ENCODE peak calls at places on chromosomes 1 and 21, in six cellular contexts. T, A, Z, F, G and M are unnamed samples.

GRCh38 chr1:154404984-154405761 is at the start of gene IL6R:
- DNase-seq in T (peak), A (peak), F (peak), G (peak), Z (peak), M (peak)

GRCh38 chr1:86811128-86811527 is 102.8 kb downstream of the SELENOF start:
- DNase-seq in T (no peak), Z (no peak), G (no peak), F (no peak), A (no peak), M (no peak)

GRCh38 chr1:213519098-213519497 is 468.1 kb downstream of the RPS6KC1 start:
- DNase-seq in G (no peak), Z (no peak), F (no peak), A (no peak), T (no peak), M (no peak)

GRCh38 chr1:204162498-204163074 is 3.6 kb downstream of the REN start:
- DNase-seq in A (peak), F (peak), T (peak), G (peak), Z (peak), M (peak)

GRCh38 chr1:173856014-173856413 is 11.8 kb downstream of the GAS5 start:
- DNase-seq in A (no peak), F (no peak), T (no peak), Z (no peak), G (no peak), M (no peak)

GRCh38 chr1:155226910-155227260 is 18.4 kb downstream of the MTX1 start:
- DNase-seq in G (peak), A (no peak), T (peak), F (peak), Z (peak), M (peak)

GRCh38 chr1:45863117-45863670 is 59.8 kb downstream of the MAST2 start:
- DNase-seq in A (no peak), F (no peak), G (no peak), Z (no peak), T (no peak), M (no peak)

GRCh38 chr1:78143152-78143551 is 97.4 kb downstream of the GIPC2 start:
- DNase-seq in F (no peak), Z (no peak), G (no peak), T (no peak), A (no peak), M (no peak)

GRCh38 chr1:3907031-3907534 is 7.0 kb upstream of the C1orf174 start:
- DNase-seq in Z (peak), G (peak), T (no peak), F (no peak), A (peak), M (peak)

GRCh38 chr21:38945536-38946245 is 140.0 kb downstream of the ETS2 start:
- DNase-seq in A (peak), T (no peak), G (no peak), Z (no peak), F (no peak), M (no peak)

GRCh38 chr1:39735731-39736130 is 3.0 kb upstream of the PPIE start:
- DNase-seq in F (no peak), G (no peak), A (no peak), T (no peak), Z (no peak), M (no peak)

GRCh38 chr1:201013991-201014815 is 9.3 kb downstream of the KIF21B start:
- DNase-seq in A (peak), Z (no peak), F (no peak), T (no peak), G (no peak), M (no peak)

GRCh38 chr21:29888437-29888836 is 51.4 kb downstream of the GRIK1 start:
- DNase-seq in G (no peak), Z (no peak), F (no peak), A (no peak), T (no peak), M (peak)

GRCh38 chr1:173342766-173343165 is 134.4 kb upstream of the PRDX6 start:
- DNase-seq in T (no peak), Z (no peak), A (no peak), F (no peak), G (no peak), M (no peak)

GRCh38 chr1:90919900-90920299 is 101.9 kb downstream of the ZNF644 start:
- DNase-seq in T (no peak), Z (no peak), F (no peak), G (no peak), A (no peak), M (no peak)

GRCh38 chr1:241336335-241336734 is 20.7 kb downstream of the RGS7 start:
- DNase-seq in F (no peak), T (no peak), A (no peak), Z (no peak), G (no peak), M (peak)

GRCh38 chr1:1429671-1430073 is 5.8 kb upstream of the VWA1 start:
- DNase-seq in A (no peak), T (no peak), Z (no peak), F (no peak), G (no peak), M (no peak)
- TF ChIP-seq CTCF in A (no peak), T (no peak), Z (no peak), F (no peak), G (no peak), M (no peak)

GRCh38 chr1:7333576-7333975 is 437.5 kb upstream of the VAMP3 start:
- DNase-seq in F (no peak), T (no peak), A (peak), Z (no peak), G (no peak), M (no peak)
- TF ChIP-seq CTCF in F (no peak), T (no peak), A (no peak), Z (no peak), G (no peak), M (no peak)

GRCh38 chr1:59666106-59666505 is 148.6 kb upstream of the HOOK1 start:
- DNase-seq in Z (no peak), G (no peak), A (no peak), F (no peak), T (no peak), M (no peak)
- TF ChIP-seq CTCF in Z (no peak), G (no peak), A (peak), F (no peak), T (no peak), M (no peak)

DNA sequence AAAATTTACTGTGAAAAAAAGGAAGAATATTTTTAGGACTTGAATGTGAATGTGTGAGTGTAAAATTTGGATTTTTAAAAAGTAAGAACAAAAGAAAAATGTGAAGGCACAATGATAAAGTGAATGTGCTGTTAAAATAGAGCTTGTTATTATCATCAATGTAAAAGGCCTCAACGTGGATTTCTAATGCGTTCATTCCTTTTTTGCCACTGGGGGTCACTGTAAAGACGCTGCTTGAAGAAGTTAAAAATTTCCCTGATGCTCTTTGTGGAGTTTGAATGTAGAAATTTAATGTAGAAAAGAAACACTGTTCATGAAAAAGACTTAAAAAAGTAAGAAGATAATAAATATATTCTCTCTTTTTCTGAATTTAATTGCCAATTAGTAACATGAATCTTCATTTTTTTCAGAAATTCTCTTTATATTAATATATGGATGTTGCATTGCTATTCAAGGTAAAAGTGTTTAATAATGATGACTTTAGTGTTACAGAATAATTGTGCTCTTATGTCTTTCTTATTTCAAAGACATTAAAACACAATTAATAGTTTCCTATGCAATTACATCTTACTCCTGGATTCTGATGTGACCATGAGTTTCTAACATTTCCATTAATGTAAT is 161.5 kb downstream of the DNM3 start:
- DNase-seq in G (peak), T (peak), F (peak), Z (no peak), A (peak), M (peak)
- TF ChIP-seq CTCF in G (peak), T (peak), F (peak), Z (peak), A (peak), M (peak)

GRCh38 chr1:47993356-47993755 is 3.8 kb downstream of the TRABD2B start:
- DNase-seq in G (no peak), T (no peak), Z (no peak), A (peak), F (no peak), M (no peak)

GRCh38 chr1:47996060-47996405 is 1.2 kb downstream of the TRABD2B start:
- DNase-seq in Z (no peak), T (no peak), G (no peak), A (no peak), F (no peak), M (no peak)

GRCh38 chr1:47992720-47993119 is 4.5 kb downstream of the TRABD2B start:
- DNase-seq in A (peak), G (no peak), T (no peak), F (no peak), Z (peak), M (no peak)

GRCh38 chr1:47995306-47996050 is 1.7 kb downstream of the TRABD2B start:
- DNase-seq in T (no peak), G (peak), F (no peak), A (peak), Z (no peak), M (no peak)

DNA sequence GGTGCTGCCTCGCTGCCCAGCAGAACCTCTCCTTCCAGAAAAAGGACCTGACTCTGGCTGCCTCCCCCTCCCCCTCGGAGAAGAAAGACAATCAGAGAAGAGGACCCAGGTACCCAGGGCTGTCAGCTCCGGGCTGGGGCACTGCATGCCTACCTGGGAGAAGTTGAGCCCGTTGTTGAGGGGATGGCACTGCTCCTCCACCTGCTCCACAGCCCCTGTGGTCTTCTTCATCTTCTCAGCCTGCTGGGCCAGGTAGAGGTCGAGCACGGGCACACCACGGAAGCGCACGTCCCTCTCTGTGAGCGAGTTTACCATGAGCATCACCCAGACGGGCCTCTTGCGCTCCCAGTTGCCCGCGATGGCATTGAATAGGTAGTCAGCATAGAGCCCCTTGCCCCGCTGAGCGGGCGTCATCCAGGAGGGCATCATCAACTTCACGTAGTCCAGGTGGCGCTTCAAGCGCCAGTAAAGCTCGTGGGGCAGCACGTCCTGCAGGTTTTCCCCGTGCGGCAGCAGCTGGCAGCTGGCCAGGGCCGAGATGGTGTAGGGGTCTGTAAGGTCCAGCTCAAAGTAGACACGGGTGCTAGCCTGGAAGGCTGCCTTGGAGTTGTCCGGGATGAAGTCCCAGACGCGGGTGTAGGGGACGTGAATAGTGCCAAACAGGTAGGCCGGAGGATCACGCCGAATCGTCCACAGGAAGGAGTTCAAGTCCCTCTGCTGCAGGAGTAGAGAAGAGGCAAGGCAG is 3.1 kb downstream of the TRABD2B start:
- DNase-seq in G (no peak), Z (no peak), F (peak), A (peak), T (no peak), M (no peak)
- TF ChIP-seq CTCF in G (no peak), Z (no peak), F (no peak), A (no peak), T (no peak), M (no peak)

GRCh38 chr1:147600119-147601111 is 59.1 kb downstream of the BCL9 start:
- DNase-seq in A (no peak), T (no peak), Z (no peak), F (no peak), G (no peak), M (peak)
- TF ChIP-seq CTCF in A (peak), T (no peak), Z (no peak), F (no peak), G (no peak), M (no peak)

GRCh38 chr1:68525781-68526180 is 28.9 kb upstream of the DEPDC1 start:
- DNase-seq in T (no peak), A (no peak), G (no peak), Z (no peak), F (no peak), M (no peak)
- TF ChIP-seq CTCF in T (no peak), A (no peak), G (no peak), Z (no peak), F (no peak), M (no peak)

GRCh38 chr1:54808443-54809207 is 7.5 kb upstream of the TTC22 start:
- DNase-seq in A (peak), T (no peak), G (no peak), Z (peak), F (no peak), M (no peak)
- TF ChIP-seq CTCF in A (peak), T (peak), G (no peak), Z (no peak), F (no peak), M (peak)

DNA sequence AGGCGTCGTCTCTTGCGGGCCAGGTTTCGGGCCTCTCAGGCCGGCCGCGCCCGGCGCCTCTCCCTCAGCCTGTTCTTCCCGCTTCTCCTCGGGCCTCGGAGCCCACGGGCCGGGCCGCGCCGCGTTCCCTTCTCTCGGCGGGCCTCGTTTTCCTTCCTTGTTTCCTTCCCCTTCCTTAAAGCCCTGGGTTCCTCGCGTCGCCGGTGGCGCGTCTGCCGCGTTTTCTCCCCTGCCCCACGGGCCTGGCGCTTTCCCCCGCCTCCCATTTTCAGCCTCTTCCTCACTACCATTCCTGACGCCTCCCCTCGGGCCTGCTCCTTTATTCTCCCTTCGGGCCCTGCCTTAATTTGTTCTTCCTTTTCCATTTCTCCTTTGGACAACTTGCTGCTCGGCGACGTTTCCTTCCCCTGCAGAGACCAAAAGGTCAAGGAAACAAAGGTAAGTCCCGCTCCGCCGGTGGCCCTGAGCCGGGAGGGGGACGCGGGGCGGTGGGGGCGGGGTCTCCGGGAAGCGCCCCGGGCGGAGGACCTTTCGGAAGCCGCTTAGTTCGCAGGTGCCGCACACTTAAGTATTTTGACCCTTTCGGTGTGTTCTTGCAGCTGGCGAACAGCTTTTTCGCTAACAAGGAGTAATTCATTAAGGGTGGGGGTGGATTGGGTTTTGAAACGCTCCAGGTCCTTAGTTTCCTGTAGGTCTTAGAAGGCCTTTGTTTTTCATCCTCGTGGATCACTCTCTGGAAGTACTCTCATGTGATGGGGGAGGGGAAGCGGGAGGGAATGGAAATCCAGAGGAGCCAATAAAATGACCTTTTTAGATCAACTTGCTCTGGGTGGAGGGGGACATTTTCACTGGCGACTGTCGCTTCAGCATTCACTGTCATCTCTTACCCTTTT is 751 bp downstream of the YTHDF2 start:
- DNase-seq in G (peak), T (peak), A (peak), F (peak), Z (no peak), M (peak)
- TF ChIP-seq CTCF in G (no peak), T (no peak), A (no peak), F (no peak), Z (no peak), M (no peak)